ENCODE peak calls at places on chromosomes 11 and 22, in six cellular contexts. One of them, this sample, is unnamed.

GRCh38 chr11:371051-371450 is 1.8 kb downstream of the B4GALNT4 start:
- DNase-seq in cardiac septum: no peak
- DNase-seq in AG08396: no peak
- DNase-seq in nucleus accumbens: no peak
- DNase-seq in SJSA1: no peak
- DNase-seq in DMS153: no peak
- DNase-seq in this sample: no peak

GRCh38 chr22:19680287-19680881 is 33.9 kb upstream of the SEPTIN5 start:
- DNase-seq in DMS153: no peak
- DNase-seq in SJSA1: no peak
- DNase-seq in nucleus accumbens: no peak
- DNase-seq in AG08396: no peak
- DNase-seq in cardiac septum: no peak
- DNase-seq in this sample: no peak

GRCh38 chr11:70255717-70256116 is 14.8 kb upstream of the PPFIA1 start:
- DNase-seq in DMS153: no peak
- DNase-seq in cardiac septum: no peak
- DNase-seq in nucleus accumbens: no peak
- DNase-seq in SJSA1: no peak
- DNase-seq in AG08396: no peak
- DNase-seq in this sample: no peak

GRCh38 chr11:76208829-76209670 is 2.7 kb upstream of the WNT11 start:
- DNase-seq in SJSA1: no peak
- DNase-seq in AG08396: peak
- DNase-seq in cardiac septum: peak
- DNase-seq in nucleus accumbens: no peak
- DNase-seq in DMS153: peak
- DNase-seq in this sample: peak

GRCh38 chr11:65558002-65558784 is at the start of gene LTBP3:
- DNase-seq in cardiac septum: peak
- DNase-seq in DMS153: no peak
- DNase-seq in SJSA1: peak
- DNase-seq in nucleus accumbens: peak
- DNase-seq in AG08396: peak
- DNase-seq in this sample: peak

GRCh38 chr11:119791047-119791446 is 62.0 kb upstream of the NECTIN1 start:
- DNase-seq in AG08396: no peak
- DNase-seq in SJSA1: no peak
- DNase-seq in nucleus accumbens: no peak
- DNase-seq in cardiac septum: no peak
- DNase-seq in DMS153: no peak
- DNase-seq in this sample: no peak

GRCh38 chr11:7577226-7577882 is 63.6 kb downstream of the PPFIBP2 start:
- DNase-seq in DMS153: no peak
- DNase-seq in nucleus accumbens: peak
- DNase-seq in SJSA1: no peak
- DNase-seq in AG08396: no peak
- DNase-seq in cardiac septum: no peak
- DNase-seq in this sample: no peak

GRCh38 chr11:14611939-14612338 is 31.7 kb upstream of the PDE3B start:
- DNase-seq in AG08396: no peak
- DNase-seq in nucleus accumbens: no peak
- DNase-seq in SJSA1: no peak
- DNase-seq in cardiac septum: no peak
- DNase-seq in DMS153: no peak
- DNase-seq in this sample: no peak

GRCh38 chr22:49040111-49040510 is 787.6 kb downstream of the BRD1 start:
- DNase-seq in SJSA1: no peak
- DNase-seq in AG08396: no peak
- DNase-seq in cardiac septum: no peak
- DNase-seq in nucleus accumbens: no peak
- DNase-seq in DMS153: no peak
- DNase-seq in this sample: no peak

GRCh38 chr11:120546312-120547205 is 35.0 kb downstream of the GRIK4 start:
- DNase-seq in SJSA1: peak
- DNase-seq in cardiac septum: no peak
- DNase-seq in AG08396: peak
- DNase-seq in nucleus accumbens: no peak
- DNase-seq in DMS153: no peak
- DNase-seq in this sample: no peak

GRCh38 chr11:104408630-104409029 is 244.7 kb upstream of the PDGFD start:
- DNase-seq in AG08396: no peak
- DNase-seq in cardiac septum: no peak
- DNase-seq in nucleus accumbens: no peak
- DNase-seq in DMS153: no peak
- DNase-seq in SJSA1: no peak
- DNase-seq in this sample: no peak

GRCh38 chr11:123588117-123588815 is 66.2 kb downstream of the SCN3B start:
- DNase-seq in cardiac septum: no peak
- DNase-seq in AG08396: no peak
- DNase-seq in SJSA1: no peak
- DNase-seq in nucleus accumbens: no peak
- DNase-seq in DMS153: no peak
- DNase-seq in this sample: no peak

GRCh38 chr11:12013771-12014170 is 5.3 kb upstream of the DKK3 start:
- DNase-seq in cardiac septum: no peak
- DNase-seq in DMS153: no peak
- DNase-seq in SJSA1: no peak
- DNase-seq in AG08396: no peak
- DNase-seq in nucleus accumbens: no peak
- DNase-seq in this sample: no peak

GRCh38 chr11:5600374-5600851 is 4.0 kb downstream of the TRIM6 start:
- DNase-seq in nucleus accumbens: no peak
- DNase-seq in SJSA1: peak
- DNase-seq in AG08396: peak
- DNase-seq in cardiac septum: no peak
- DNase-seq in DMS153: peak
- DNase-seq in this sample: peak

GRCh38 chr11:82676483-82677094 is 57.1 kb downstream of the FAM181B start:
- DNase-seq in AG08396: no peak
- DNase-seq in nucleus accumbens: no peak
- DNase-seq in SJSA1: no peak
- DNase-seq in DMS153: no peak
- DNase-seq in cardiac septum: no peak
- DNase-seq in this sample: no peak